ENCODE peak calls at places on chromosomes 11 and 22, in four cellular contexts. O, W, F and U are unnamed samples.

GRCh38 chr11:81802591-81802990 is 931.1 kb downstream of the FAM181B start:
- DNase-seq in F (no peak), W (no peak), O (no peak), U (no peak)

GRCh38 chr11:6628526-6628925 is 9.3 kb upstream of the TPP1 start:
- DNase-seq in W (no peak), O (no peak), F (no peak), U (no peak)

GRCh38 chr11:971092-971690 is 45.5 kb downstream of the AP2A2 start:
- DNase-seq in F (no peak), O (no peak), W (no peak), U (no peak)

GRCh38 chr11:87871071-87871470 is 304.2 kb downstream of the RAB38 start:
- DNase-seq in W (no peak), O (no peak), F (no peak), U (no peak)

GRCh38 chr22:41603873-41604332 is 14.3 kb upstream of the PMM1 start:
- DNase-seq in O (no peak), W (no peak), F (no peak), U (no peak)

GRCh38 chr11:35216962-35217667 is 78.1 kb downstream of the CD44 start:
- DNase-seq in O (no peak), F (no peak), W (no peak), U (no peak)

GRCh38 chr11:22920939-22921565 is 60.8 kb upstream of the CCDC179 start:
- DNase-seq in F (peak; percentile 7), W (peak; percentile 8), O (no peak), U (peak; percentile 44)

GRCh38 chr22:30665266-30665665 is 2.4 kb downstream of the DUSP18 start:
- DNase-seq in W (peak; percentile 50), F (no peak), O (no peak), U (no peak)

GRCh38 chr11:57430946-57431345 is 4.0 kb upstream of the SLC43A3 start:
- DNase-seq in O (no peak), W (no peak), F (no peak), U (no peak)

GRCh38 chr11:6418199-6418957 is 516 bp downstream of the APBB1 start:
- DNase-seq in W (peak; percentile 30), F (no peak), O (no peak), U (peak; percentile 40)

GRCh38 chr11:110311783-110312578 is 15.6 kb upstream of the RDX start:
- DNase-seq in O (no peak), F (no peak), W (no peak), U (no peak)

GRCh38 chr11:113884361-113884836 is 9.0 kb upstream of the USP28 start:
- DNase-seq in F (no peak), O (peak; percentile 60), W (no peak), U (no peak)

GRCh38 chr11:62573006-62573591 is 592 bp downstream of the EEF1G start:
- DNase-seq in O (no peak), W (no peak), F (no peak), U (peak; percentile 47)

GRCh38 chr11:70244698-70245097 is 25.8 kb upstream of the PPFIA1 start:
- DNase-seq in W (no peak), O (no peak), F (peak; percentile 64), U (no peak)

GRCh38 chr11:17476317-17477083 is at the start of gene ABCC8:
- DNase-seq in O (no peak), W (no peak), F (no peak), U (no peak)

GRCh38 chr11:101706541-101706940 is 122.7 kb upstream of the TRPC6 start:
- DNase-seq in F (peak; percentile 25), W (no peak), O (no peak), U (no peak)

GRCh38 chr11:1763336-1763795 is 361 bp downstream of the CTSD start:
- DNase-seq in W (no peak), O (peak; percentile 86), F (no peak), U (no peak)

GRCh38 chr11:325796-326591 is 5.3 kb upstream of the IFITM3 start:
- DNase-seq in W (no peak), F (no peak), O (no peak), U (peak; percentile 14)

GRCh38 chr11:117419136-117419914 is 91.7 kb downstream of the CEP164 start:
- DNase-seq in W (no peak), F (no peak), O (peak; percentile 77), U (no peak)

GRCh38 chr11:8597182-8597581 is 3.2 kb upstream of the STK33 start:
- DNase-seq in F (peak; percentile 44), W (no peak), O (no peak), U (no peak)

GRCh38 chr11:63142459-63142858 is 1.6 kb downstream of the SLC22A24 start:
- DNase-seq in F (no peak), O (no peak), W (no peak), U (no peak)

GRCh38 chr22:21942407-21942895 is 10.2 kb downstream of the PPM1F start:
- DNase-seq in O (peak; percentile 96), F (peak; percentile 31), W (peak; percentile 52), U (no peak)

GRCh38 chr11:122796128-122796717 is 42.1 kb upstream of the CRTAM start:
- DNase-seq in W (peak; percentile 54), F (peak; percentile 26), O (no peak), U (peak; percentile 63)

GRCh38 chr11:12284321-12285050 is 92.9 kb upstream of the PARVA start:
- DNase-seq in O (peak; percentile 68), F (no peak), W (no peak), U (peak; percentile 15)

GRCh38 chr11:67732045-67732787 is 57.8 kb upstream of the ALDH3B2 start:
- DNase-seq in F (peak; percentile 63), W (no peak), O (peak; percentile 76), U (peak; percentile 30)

GRCh38 chr11:132242662-132243061 is 872.2 kb downstream of the NTM start:
- DNase-seq in F (no peak), O (no peak), W (no peak), U (no peak)

GRCh38 chr11:2825261-2825885 is 60.2 kb downstream of the CDKN1C start:
- DNase-seq in O (peak; percentile 97), F (no peak), W (peak; percentile 76), U (peak; percentile 70)

GRCh38 chr11:77806415-77806814 is 14.1 kb downstream of the RSF1 start:
- DNase-seq in W (no peak), F (no peak), O (no peak), U (no peak)

GRCh38 chr11:27635567-27636037 is 64.7 kb downstream of the BDNF start:
- DNase-seq in O (no peak), W (no peak), F (no peak), U (no peak)

GRCh38 chr11:61498767-61499341 is 9.7 kb upstream of the LRRC10B start:
- DNase-seq in O (no peak), W (no peak), F (no peak), U (peak; percentile 36)

GRCh38 chr11:128341280-128341679 is 246.1 kb downstream of the ETS1 start:
- DNase-seq in W (no peak), F (no peak), O (no peak), U (no peak)

GRCh38 chr22:44574057-44574456 is 76.0 kb upstream of the RTL6 start:
- DNase-seq in W (no peak), O (peak; percentile 84), F (peak; percentile 13), U (peak; percentile 63)

GRCh38 chr11:13149991-13150390 is 127.6 kb upstream of the BMAL1 start:
- DNase-seq in F (no peak), W (no peak), O (no peak), U (no peak)

GRCh38 chr11:63738720-63739360 is 29.7 kb downstream of the ZFTA start:
- DNase-seq in F (peak; percentile 35), W (peak; percentile 77), O (peak; percentile 95), U (peak; percentile 89)

GRCh38 chr11:63608353-63609345 is 5.6 kb downstream of the PLAAT3 start:
- DNase-seq in F (no peak), O (peak; percentile 48), W (no peak), U (peak; percentile 10)

GRCh38 chr11:65786786-65787636 is at the start of gene OVOL1:
- DNase-seq in F (no peak), O (no peak), W (peak; percentile 91), U (peak; percentile 36)
- TF ChIP-seq POLR2A in F (no peak), O (no peak), W (peak; percentile 95), U (no peak)

GRCh38 chr11:37657645-37658044 is 1059.6 kb upstream of the RAG2 start:
- DNase-seq in F (no peak), W (no peak), O (no peak), U (no peak)
- TF ChIP-seq CTCF in F (no peak), W (no peak), O (no peak), U (no peak)

DNA sequence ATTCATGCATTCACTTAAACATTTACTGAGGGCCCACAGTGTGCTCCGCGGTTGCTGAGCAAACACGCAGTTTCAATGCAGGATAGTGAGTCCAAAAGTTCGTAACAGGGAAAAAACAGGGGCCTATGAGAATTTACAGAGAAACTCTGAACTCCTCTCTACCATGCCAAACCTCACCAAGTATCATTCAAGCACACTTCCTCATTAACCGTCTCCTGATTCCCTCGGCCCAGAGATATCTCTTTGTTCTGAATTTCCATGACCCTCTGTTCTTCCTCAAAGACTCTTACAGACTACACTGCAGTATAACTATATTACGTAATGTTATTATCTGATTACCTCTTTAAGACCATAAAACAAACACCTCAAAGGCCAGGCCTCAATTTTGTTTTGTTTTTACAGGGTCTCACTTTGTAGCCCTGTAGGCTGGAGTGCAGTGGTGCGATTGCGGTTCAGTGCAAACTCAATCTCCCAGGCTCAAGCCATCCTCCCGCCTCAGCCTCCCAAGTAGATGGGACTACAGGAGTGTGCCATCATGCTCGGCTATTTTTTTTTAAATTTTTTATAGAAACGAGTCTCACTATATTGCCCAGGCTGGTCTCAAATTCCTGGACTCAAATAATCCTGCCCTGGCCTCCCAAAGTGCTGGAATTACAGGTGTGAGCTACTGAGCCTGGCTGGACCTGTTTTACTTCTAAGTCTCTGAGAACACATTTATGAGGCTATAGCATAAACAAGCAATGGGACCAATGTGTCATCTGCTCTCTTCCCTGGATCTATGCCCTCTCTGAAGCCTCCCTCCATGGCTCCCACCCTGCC is 3.6 kb downstream of the HPS4 start:
- DNase-seq in O (no peak), F (no peak), W (no peak), U (no peak)
- TF ChIP-seq POLR2A in O (no peak), F (no peak), W (no peak), U (no peak)

GRCh38 chr22:33889748-33890147 is 30.5 kb downstream of the LARGE1 start:
- DNase-seq in F (no peak), O (no peak), W (no peak), U (no peak)

GRCh38 chr22:33888821-33889220 is 31.5 kb downstream of the LARGE1 start:
- DNase-seq in O (no peak), W (no peak), F (no peak), U (no peak)

GRCh38 chr22:33886696-33887095 is 33.6 kb downstream of the LARGE1 start:
- DNase-seq in O (no peak), W (no peak), F (no peak), U (no peak)

GRCh38 chr22:33884829-33885228 is 35.4 kb downstream of the LARGE1 start:
- DNase-seq in O (no peak), F (no peak), W (no peak), U (no peak)

DNA sequence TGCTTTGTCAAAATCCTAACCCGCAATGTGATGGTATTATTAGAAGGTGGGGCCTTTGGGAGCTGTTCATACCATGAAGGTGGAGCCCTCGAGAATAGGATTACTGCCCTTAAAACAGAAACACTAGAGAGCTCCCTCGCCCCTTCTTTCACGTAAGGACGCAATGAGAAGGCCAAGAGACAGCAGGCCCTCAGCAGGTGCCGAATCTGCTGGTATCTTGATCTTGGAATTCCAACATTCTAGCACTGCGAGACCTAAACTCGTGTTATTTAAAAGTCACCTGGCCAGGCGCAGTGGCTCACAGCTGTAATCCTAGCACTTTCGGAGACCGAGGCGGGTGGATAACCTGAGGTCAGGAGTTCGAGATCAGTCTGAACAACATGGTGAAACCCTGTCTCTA is 33.1 kb downstream of the LARGE1 start:
- DNase-seq in F (no peak), W (no peak), O (no peak), U (no peak)
- TF ChIP-seq CTCF in F (no peak), W (no peak), O (no peak), U (no peak)